ENCODE peak calls at places on chromosome 7, in five cellular contexts. O, W, C, H and Q are unnamed samples.

GRCh38 chr7:55239406-55239805 is 125.7 kb upstream of the LANCL2 start:
- DNase-seq in O (no peak), W (no peak), C (no peak), H (no peak), Q (no peak)

GRCh38 chr7:148699772-148700629 is 1.3 kb downstream of the CUL1 start:
- DNase-seq in H (peak), W (peak), C (no peak), O (peak), Q (peak)

GRCh38 chr7:15459018-15459621 is 102.7 kb downstream of the AGMO start:
- DNase-seq in O (peak), H (peak), C (no peak), W (peak), Q (peak)

GRCh38 chr7:144997516-144997915 is 161.7 kb upstream of the TPK1 start:
- DNase-seq in O (no peak), H (no peak), C (no peak), W (no peak), Q (no peak)

GRCh38 chr7:12638851-12639467 is 48.5 kb upstream of the ARL4A start:
- DNase-seq in O (peak), H (peak), W (peak), C (no peak), Q (no peak)

GRCh38 chr7:130912910-130913720 is 179.1 kb upstream of the KLF14 start:
- DNase-seq in W (peak), C (no peak), H (peak), O (peak), Q (peak)

GRCh38 chr7:71444130-71444529 is 312.2 kb downstream of the GALNT17 start:
- DNase-seq in O (no peak), C (no peak), W (no peak), H (no peak), Q (no peak)

GRCh38 chr7:148079206-148079605 is 511.4 kb upstream of the C7orf33 start:
- DNase-seq in C (no peak), O (no peak), H (no peak), W (no peak), Q (no peak)

GRCh38 chr7:46934198-46934825 is 647.6 kb downstream of the TNS3 start:
- DNase-seq in O (peak), H (peak), C (no peak), W (no peak), Q (no peak)

GRCh38 chr7:88465586-88465985 is 158.9 kb upstream of the STEAP4 start:
- DNase-seq in C (no peak), H (no peak), O (no peak), W (no peak), Q (no peak)

GRCh38 chr7:3461923-3462322 is 160.9 kb downstream of the SDK1 start:
- DNase-seq in W (no peak), C (no peak), O (no peak), H (no peak), Q (no peak)

GRCh38 chr7:143514995-143515735 is 37.5 kb downstream of the TAS2R41 start:
- DNase-seq in O (peak), W (peak), C (no peak), H (peak), Q (peak)

GRCh38 chr7:29883462-29884398 is 77.4 kb downstream of the WIPF3 start:
- DNase-seq in W (no peak), O (no peak), H (no peak), C (peak), Q (no peak)

GRCh38 chr7:144011458-144012230 is 11.5 kb downstream of the OR6B1 start:
- DNase-seq in H (peak), W (no peak), O (peak), C (no peak), Q (peak)

GRCh38 chr7:146000882-146001281 is 115.7 kb upstream of the CNTNAP2 start:
- DNase-seq in W (no peak), O (no peak), H (no peak), C (no peak), Q (no peak)

GRCh38 chr7:146008293-146008692 is 108.3 kb upstream of the CNTNAP2 start:
- DNase-seq in O (no peak), C (no peak), H (no peak), W (no peak), Q (no peak)

GRCh38 chr7:146004805-146005204 is 111.8 kb upstream of the CNTNAP2 start:
- DNase-seq in H (peak), C (no peak), O (no peak), W (peak), Q (no peak)

GRCh38 chr7:146002008-146002407 is 114.6 kb upstream of the CNTNAP2 start:
- DNase-seq in H (no peak), O (no peak), C (no peak), W (no peak), Q (no peak)

DNA sequence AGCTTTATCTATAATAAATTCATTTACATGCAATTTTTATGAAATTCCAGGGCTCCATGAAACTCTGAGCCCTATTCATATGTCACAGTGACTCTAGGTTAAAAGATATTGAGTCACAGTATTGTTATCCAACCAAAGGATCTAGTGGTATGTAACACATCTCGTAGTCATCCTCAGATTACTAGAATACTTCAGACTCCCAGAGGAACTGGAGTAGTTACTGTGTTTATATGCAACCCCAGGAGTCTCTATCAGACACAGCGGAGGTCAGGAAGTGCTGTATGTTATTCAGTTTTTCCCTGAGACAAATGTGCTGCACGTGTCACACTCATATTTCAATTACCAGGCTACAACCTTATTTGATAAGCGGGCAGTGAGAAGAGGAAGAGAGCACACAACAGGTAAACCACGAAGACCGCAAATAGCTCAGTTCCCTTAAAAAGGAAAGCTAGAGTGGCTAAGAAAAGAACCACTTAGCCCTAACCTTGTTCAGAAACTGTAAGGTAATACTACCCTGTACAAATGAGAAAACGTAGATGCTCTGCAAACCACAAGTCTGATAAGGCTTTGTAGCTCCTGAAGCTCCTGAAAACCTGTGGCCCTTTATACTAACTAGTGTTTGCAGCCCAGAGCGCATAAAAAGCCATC is 114.0 kb upstream of the CNTNAP2 start:
- DNase-seq in O (no peak), H (peak), W (peak), C (no peak), Q (no peak)
- H3K4me3 ChIP-seq in O (no peak), H (no peak), W (no peak), C (no peak), Q (no peak)

GRCh38 chr7:84490661-84491060 is 296.1 kb upstream of the SEMA3A start:
- DNase-seq in O (peak), H (peak), C (no peak), W (peak), Q (peak)
- H3K4me3 ChIP-seq in O (peak), H (peak), C (no peak), W (no peak), Q (peak)

DNA sequence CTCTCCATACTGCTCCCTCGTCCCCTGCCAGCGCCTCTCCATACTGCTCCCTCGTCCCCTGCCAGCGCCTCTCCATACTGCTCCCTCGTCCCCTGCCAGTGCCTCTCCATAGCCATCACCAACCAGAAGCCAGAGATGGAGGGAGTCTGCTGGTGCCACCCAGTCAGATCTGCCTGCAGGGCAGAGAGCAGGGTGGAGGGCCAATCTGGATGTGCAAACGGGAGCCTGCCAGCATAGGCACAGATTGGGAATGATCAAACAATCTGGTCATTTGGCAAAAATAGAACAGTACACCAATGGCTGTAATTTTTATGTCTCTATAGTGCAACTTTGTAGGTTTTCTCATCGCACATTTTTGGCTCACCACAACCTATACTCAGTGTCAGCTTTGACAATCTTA is 76.9 kb upstream of the LRRC4 start:
- DNase-seq in W (no peak), H (no peak), C (no peak), O (no peak), Q (no peak)
- H3K4me3 ChIP-seq in W (no peak), H (no peak), C (no peak), O (no peak), Q (no peak)

GRCh38 chr7:43589133-43589478 is 6.2 kb downstream of the STK17A start:
- DNase-seq in C (no peak), H (no peak), O (no peak), W (no peak), Q (no peak)

GRCh38 chr7:43588477-43589132 is 5.7 kb downstream of the STK17A start:
- DNase-seq in H (no peak), O (peak), C (no peak), W (no peak), Q (no peak)

GRCh38 chr7:43584200-43584586 is 1.3 kb downstream of the STK17A start:
- DNase-seq in O (peak), C (peak), H (peak), W (peak), Q (peak)

GRCh38 chr7:43585521-43585920 is 2.6 kb downstream of the STK17A start:
- DNase-seq in W (peak), O (peak), H (peak), C (no peak), Q (peak)

GRCh38 chr7:43586251-43586900 is 3.5 kb downstream of the STK17A start:
- DNase-seq in H (peak), C (no peak), O (peak), W (peak), Q (no peak)
- H3K4me3 ChIP-seq in H (no peak), C (no peak), O (no peak), W (peak), Q (no peak)

DNA sequence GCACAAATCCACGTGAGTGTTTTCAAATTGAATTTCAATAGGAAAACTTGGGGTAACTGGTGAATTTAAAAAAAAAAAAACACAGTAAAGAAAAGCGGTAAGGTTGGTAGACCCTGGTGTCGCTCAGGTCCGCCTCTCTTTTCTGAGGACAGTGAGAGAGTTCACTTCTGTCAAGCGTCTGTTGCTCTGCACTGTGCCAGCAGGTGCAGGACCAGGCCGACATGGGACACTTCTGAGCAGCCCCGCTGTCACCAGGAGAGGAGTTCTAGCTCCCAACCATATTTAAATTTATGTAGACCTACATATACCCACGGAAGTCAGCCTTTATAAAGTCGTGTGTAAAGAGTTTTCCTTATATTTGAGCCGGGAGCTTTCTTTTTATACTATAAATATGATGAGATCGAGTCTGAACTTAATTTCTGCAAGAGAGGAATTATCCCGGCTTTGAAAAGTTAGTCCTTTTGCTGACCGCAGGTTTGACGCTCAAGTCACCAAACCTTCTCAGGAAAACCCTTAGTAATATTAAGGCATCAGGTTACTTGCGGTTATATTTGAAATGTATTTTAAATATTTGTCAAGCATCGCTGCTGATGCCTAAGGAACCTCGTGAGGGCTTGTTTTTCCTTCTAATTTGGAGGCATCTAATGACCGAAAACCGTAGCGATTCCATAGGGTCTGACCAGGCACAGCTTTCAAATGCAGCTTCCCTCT is 550 bp downstream of the IKZF1 start:
- DNase-seq in O (no peak), C (no peak), W (peak), H (no peak), Q (no peak)
- H3K4me3 ChIP-seq in O (no peak), C (peak), W (no peak), H (peak), Q (no peak)

DNA sequence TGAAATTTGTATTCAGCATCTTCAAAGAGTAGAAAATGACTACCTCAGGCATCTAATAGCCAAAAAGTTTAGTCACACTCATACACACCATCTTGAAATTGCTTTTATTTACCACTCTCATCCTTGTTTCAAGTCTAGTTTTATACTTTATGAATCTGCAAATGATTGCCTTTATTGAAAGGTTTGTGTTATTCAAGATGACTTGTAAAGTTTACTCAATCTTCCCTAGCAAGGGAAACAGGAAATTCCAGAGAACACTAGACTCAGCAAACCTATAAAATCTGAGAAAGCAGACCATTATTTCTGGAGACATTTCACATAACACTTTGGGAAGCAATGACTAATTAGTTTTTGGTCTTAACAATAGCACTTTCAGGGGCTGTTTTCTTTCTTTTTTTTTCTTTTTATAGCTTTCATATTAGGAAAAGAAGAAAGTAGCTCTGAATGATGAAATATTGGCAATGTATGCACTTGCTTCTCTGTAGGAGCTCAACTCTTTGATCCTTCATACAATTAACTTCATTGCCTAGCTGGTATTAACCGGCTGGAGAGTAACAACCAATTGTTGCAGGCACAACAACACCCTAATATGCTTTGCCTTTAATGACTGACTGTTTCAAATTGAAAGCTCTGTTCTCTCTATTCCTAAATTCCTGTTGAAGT is 68.9 kb upstream of the HDAC9 start:
- DNase-seq in H (peak), O (peak), W (no peak), C (no peak), Q (peak)
- H3K4me3 ChIP-seq in H (no peak), O (no peak), W (no peak), C (no peak), Q (no peak)

GRCh38 chr7:150367677-150368097 is 935 bp upstream of the REPIN1 start:
- DNase-seq in C (no peak), H (no peak), W (no peak), O (no peak), Q (no peak)
- H3K4me3 ChIP-seq in C (peak), H (peak), W (peak), O (peak), Q (peak)

GRCh38 chr7:34320926-34321609 is 336.9 kb upstream of the NPSR1 start:
- DNase-seq in W (peak), H (peak), O (peak), C (peak), Q (peak)
- H3K4me3 ChIP-seq in W (peak), H (peak), O (no peak), C (no peak), Q (peak)

GRCh38 chr7:157689269-157690057 is 352.7 kb downstream of the DNAJB6 start:
- DNase-seq in H (peak), C (no peak), O (no peak), W (no peak), Q (no peak)

GRCh38 chr7:157690833-157691382 is 354.1 kb downstream of the DNAJB6 start:
- DNase-seq in W (peak), O (peak), H (peak), C (peak), Q (peak)

GRCh38 chr7:157691521-157692155 is 354.8 kb downstream of the DNAJB6 start:
- DNase-seq in O (no peak), C (peak), H (peak), W (no peak), Q (no peak)

GRCh38 chr7:157688439-157689268 is 351.9 kb downstream of the DNAJB6 start:
- DNase-seq in W (no peak), H (no peak), O (no peak), C (peak), Q (no peak)

DNA sequence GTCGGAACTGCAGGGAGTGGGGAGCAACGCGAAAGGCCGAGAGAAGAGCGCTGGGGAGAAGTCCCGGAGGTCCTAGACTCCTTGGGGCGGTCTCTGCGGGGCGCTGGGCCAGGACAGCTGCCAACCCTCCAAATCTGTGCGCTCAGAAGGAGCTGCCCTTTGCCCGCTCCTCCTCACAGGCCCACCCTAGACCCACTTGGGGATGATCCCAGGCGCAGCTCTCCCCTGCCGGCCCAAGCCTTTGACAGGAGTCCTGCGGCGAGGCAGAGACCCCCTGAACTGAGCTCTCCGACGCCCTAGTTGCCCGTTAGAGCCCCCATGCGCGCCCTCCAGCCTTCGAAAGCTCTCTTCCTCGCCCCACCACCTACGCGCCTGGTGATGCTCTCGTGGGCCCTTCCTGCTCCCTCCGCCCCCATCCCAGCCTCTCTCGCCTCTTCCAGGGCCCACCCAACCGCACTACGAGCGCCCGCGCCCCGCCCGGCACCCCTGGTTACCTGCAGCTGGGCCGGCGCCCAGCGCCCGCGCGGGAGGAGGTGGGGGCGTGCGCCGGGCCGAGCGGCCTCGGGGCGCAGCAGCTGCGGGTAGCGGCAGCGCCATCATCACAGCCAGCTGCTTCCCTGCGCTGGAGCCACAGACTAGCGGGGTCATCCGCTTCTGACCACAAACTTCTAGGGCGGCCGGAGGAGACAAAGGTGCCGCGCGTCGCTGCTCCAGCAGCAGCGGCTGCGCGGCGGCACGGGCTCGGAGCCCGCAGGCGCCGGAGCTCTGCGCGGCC is 353.4 kb downstream of the DNAJB6 start:
- DNase-seq in W (no peak), H (peak), C (peak), O (no peak), Q (no peak)
- H3K4me3 ChIP-seq in W (peak), H (peak), C (no peak), O (peak), Q (peak)

DNA sequence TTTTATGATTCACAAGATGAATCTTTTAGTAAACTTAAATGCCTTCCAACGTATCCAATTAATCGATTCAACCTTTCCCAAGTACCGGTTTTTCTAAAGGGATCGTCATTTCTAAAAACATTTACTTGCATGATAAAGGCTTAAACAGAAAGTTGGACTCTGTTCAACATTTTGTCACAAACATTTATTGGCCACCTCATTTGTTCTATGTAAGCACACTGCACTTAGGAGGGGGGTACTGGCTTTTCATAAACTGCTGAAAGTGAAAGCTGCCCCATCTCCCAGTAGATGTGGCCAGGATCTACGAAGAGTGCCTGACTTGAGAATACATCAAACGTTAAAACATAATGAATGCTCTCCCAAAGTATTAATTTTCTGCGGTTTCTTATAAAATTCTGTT is 37.3 kb upstream of the LAMB4 start:
- DNase-seq in H (no peak), W (no peak), O (peak), C (no peak), Q (peak)
- H3K4me3 ChIP-seq in H (no peak), W (no peak), O (peak), C (no peak), Q (peak)